ENCODE peak calls at places on chromosomes 7 and 10, in ten cellular contexts. S is brain microvascular endothelial cell, P is aorta, H is AG04450, K is left ventricle myocardium inferior, V is fibroblast of mammary gland, J is cardiac muscle cell, M is PC-9, E is astrocyte of the spinal cord, U is fibroblast of the aortic adventitia. I is an unnamed sample.

GRCh38 chr10:124650820-124651401 is 93.3 kb downstream of the FAM53B start:
- DNase-seq in S (no peak), P (no peak), H (no peak), K (no peak), V (no peak), J (no peak), M (no peak), E (no peak), U (no peak), I (no peak)

GRCh38 chr7:4610768-4611467 is 71.2 kb upstream of the FOXK1 start:
- DNase-seq in S (peak; percentile 69), P (no peak), H (no peak), K (no peak), V (peak; percentile 75), J (peak; percentile 77), M (peak; percentile 66), E (peak; percentile 72), U (peak; percentile 81), I (peak; percentile 79)

GRCh38 chr10:85420501-85421191 is 945.9 kb downstream of the GRID1 start:
- DNase-seq in S (no peak), P (no peak), H (no peak), K (no peak), V (no peak), J (no peak), M (no peak), E (no peak), U (no peak), I (no peak)

GRCh38 chr10:89283174-89283987 is 18.5 kb upstream of the IFIT2 start:
- DNase-seq in S (no peak), P (no peak), H (no peak), K (no peak), V (peak; percentile 70), J (no peak), M (no peak), E (peak; percentile 56), U (peak; percentile 66), I (peak; percentile 38)

GRCh38 chr10:15200626-15201025 is 32.1 kb upstream of the NMT2 start:
- DNase-seq in S (peak; percentile 79), P (no peak), H (no peak), K (no peak), V (peak; percentile 67), J (no peak), M (peak; percentile 14), E (peak; percentile 82), U (peak; percentile 91), I (peak; percentile 43)

GRCh38 chr7:7996568-7996967 is 28.0 kb downstream of the GLCCI1 start:
- DNase-seq in S (peak; percentile 12), P (no peak), H (no peak), K (no peak), V (peak; percentile 59), J (no peak), M (peak; percentile 63), E (peak; percentile 52), U (no peak), I (no peak)

GRCh38 chr10:67818323-67818722 is 19.7 kb downstream of the DNAJC12 start:
- DNase-seq in S (peak; percentile 78), P (no peak), H (no peak), K (no peak), V (peak; percentile 7), J (no peak), M (peak; percentile 12), E (peak; percentile 37), U (no peak), I (no peak)

GRCh38 chr7:29480934-29481625 is 82.6 kb upstream of the PRR15 start:
- DNase-seq in S (no peak), P (no peak), H (no peak), K (no peak), V (no peak), J (no peak), M (no peak), E (no peak), U (no peak), I (no peak)

GRCh38 chr7:1559626-1560590 is 3.9 kb upstream of the TMEM184A start:
- DNase-seq in S (no peak), P (no peak), H (no peak), K (no peak), V (no peak), J (no peak), M (peak; percentile 39), E (no peak), U (no peak), I (no peak)

GRCh38 chr10:125192005-125192404 is 31.6 kb upstream of the CTBP2 start:
- DNase-seq in S (no peak), P (no peak), H (no peak), K (no peak), V (no peak), J (no peak), M (no peak), E (no peak), U (no peak), I (no peak)

DNA sequence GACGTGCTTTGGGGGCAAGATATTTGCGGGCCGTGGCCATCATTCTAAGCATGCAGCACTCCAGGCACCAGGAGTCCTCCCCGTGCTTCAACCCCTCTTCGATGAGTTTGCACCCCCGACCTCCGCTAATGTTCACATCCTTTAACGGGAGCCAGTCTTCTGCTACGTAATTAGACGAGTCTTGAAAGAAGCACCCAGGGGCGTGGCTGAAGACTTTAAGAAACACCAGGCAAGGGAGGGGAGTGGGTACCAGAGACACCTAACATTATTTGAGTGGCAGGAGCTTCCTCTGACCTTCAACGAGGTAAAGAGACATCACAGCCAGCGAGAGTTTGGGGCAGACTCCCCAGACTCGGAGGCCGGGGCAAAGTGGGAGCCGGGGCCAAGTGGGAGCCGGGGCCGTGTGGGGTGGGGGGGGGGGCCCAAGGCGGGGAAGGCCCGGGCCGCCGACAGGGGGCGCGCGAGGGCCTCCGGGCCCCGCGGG is 31.1 kb upstream of the TOMM7 start:
- DNase-seq in S (no peak), P (peak; percentile 54), H (no peak), K (no peak), V (peak; percentile 44), J (peak; percentile 25), M (no peak), E (no peak), U (peak; percentile 19), I (peak; percentile 38)
- H3K4me3 ChIP-seq in S (peak overlapping the region; percentile 71), P (no peak overlapping the region), H (peak overlapping the region; percentile 12), K (peak overlapping the region; percentile 95), V (peak overlapping the region; percentile 16), J (peak overlapping the region; percentile 23), M (peak overlapping the region; percentile 81), E (peak overlapping the region; percentile 70), U (peak overlapping the region; percentile 72), I (peak overlapping the region; percentile 77)

DNA sequence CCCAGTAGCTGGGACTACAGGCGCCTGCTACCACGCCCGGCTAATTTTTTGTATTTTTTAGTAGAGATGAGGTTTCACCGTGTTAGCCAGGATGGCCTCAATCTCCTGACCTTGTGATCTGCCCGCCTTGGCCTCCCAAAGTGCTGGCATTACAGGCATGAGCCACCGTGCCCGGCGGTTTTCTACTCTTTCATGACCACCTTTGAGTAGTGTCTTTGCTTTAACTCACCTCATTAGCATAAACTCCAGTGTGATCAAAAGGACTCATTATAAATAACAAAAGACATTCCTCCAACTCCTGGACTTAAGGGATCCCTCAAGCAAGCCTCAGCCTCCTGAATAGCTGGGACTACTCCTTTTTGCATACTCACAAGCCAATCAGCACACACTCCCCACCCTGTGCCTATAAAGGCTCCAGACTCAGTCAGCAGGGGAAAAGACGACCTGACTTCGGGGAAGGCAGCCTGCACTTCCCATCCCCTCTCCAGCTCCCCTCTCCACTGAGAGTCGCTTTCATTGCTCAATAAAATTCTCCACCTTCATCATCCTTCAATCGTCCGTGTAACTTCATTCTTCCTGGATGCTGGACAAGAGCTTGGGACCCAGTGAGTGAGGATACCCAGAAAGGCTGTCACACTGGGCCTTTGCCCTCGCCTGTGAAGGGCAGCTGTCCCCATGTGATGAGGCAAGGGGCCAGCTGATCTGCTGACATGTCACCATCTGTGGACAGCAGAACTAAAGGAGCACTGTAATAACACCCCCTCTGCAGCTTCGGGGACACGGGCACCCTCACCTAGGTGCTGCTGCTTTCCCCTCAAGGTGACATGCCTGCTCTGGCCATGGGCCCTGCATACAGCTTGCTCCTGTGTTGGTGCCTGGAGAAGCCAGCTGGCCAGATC is 35.0 kb upstream of the EIF4H start:
- DNase-seq in S (no peak), P (no peak), H (no peak), K (peak; percentile 42), V (no peak), J (no peak), M (no peak), E (no peak), U (no peak), I (no peak)
- H3K4me3 ChIP-seq in S (no peak overlapping the region), P (no peak overlapping the region), H (no peak overlapping the region), K (no peak overlapping the region), V (no peak overlapping the region), J (no peak overlapping the region), M (no peak overlapping the region), E (no peak overlapping the region), U (no peak overlapping the region), I (no peak overlapping the region)

DNA sequence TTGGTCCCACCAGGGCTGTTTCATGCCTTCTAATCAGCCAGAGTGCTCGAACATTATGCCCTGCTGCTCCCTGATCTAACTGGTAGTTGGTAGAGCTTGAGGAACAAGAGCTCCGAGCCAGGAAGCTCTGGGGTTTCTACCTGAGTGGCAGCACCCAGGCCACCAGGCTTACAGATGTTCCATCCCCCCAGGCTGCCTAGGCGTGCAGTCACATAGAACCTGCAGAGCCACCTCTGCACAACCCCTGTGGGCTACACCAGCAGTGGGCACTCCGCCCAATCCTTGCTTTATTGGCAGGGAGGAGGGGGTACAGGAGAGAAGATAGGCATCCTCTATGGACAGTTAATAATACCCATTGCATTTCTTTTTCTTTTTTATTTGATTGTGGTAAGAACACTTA is 21.8 kb downstream of the MAP3K8 start:
- DNase-seq in S (no peak), P (peak; percentile 59), H (no peak), K (peak; percentile 21), V (no peak), J (no peak), M (no peak), E (no peak), U (no peak), I (no peak)
- H3K4me3 ChIP-seq in S (no peak overlapping the region), P (no peak overlapping the region), H (no peak overlapping the region), K (peak overlapping the region; percentile 29), V (no peak overlapping the region), J (no peak overlapping the region), M (no peak overlapping the region), E (no peak overlapping the region), U (no peak overlapping the region), I (no peak overlapping the region)

GRCh38 chr10:101879456-101880189 is 36.0 kb upstream of the KCNIP2 start:
- DNase-seq in S (peak; percentile 73), P (no peak), H (peak; percentile 81), K (no peak), V (peak; percentile 77), J (no peak), M (peak; percentile 6), E (peak; percentile 80), U (peak; percentile 54), I (peak; percentile 81)
- H3K4me3 ChIP-seq in S (no peak overlapping the region), P (no peak overlapping the region), H (no peak overlapping the region), K (no peak overlapping the region), V (no peak overlapping the region), J (no peak overlapping the region), M (no peak overlapping the region), E (no peak overlapping the region), U (no peak overlapping the region), I (no peak overlapping the region)